ENCODE peak calls at places on chromosomes 1 and 21, in four cellular contexts. P is neuronal stem cell, K is H1, E is trophoblast cell. Z is an unnamed sample.

GRCh38 chr1:27966402-27967105 is 6.8 kb downstream of the XKR8 start:
- DNase-seq in P (no peak), K (no peak), E (peak), Z (no peak)

GRCh38 chr1:56908619-56909340 is 54.2 kb downstream of the C8A start:
- DNase-seq in P (no peak), K (no peak), E (no peak), Z (no peak)

GRCh38 chr1:31143455-31143854 is 77.9 kb upstream of the PUM1 start:
- DNase-seq in P (no peak), K (no peak), E (no peak), Z (no peak)

GRCh38 chr1:102098081-102098480 is 101.4 kb upstream of the OLFM3 start:
- DNase-seq in P (no peak), K (no peak), E (peak), Z (no peak)

GRCh38 chr1:100721502-100722205 is 2.1 kb downstream of the VCAM1 start:
- DNase-seq in P (no peak), K (no peak), E (peak), Z (peak)

GRCh38 chr1:32393832-32394140 is 455 bp downstream of the BSDC1 start:
- DNase-seq in P (no peak), K (no peak), E (peak), Z (no peak)

GRCh38 chr1:116325922-116326321 is 47.1 kb upstream of the ATP1A1 start:
- DNase-seq in P (no peak), K (no peak), E (no peak), Z (no peak)

GRCh38 chr1:97457446-97458089 is 463.3 kb downstream of the DPYD start:
- DNase-seq in P (no peak), K (no peak), E (no peak), Z (no peak)

GRCh38 chr1:210332719-210333398 is 4.2 kb downstream of the HHAT start:
- DNase-seq in P (no peak), K (no peak), E (no peak), Z (no peak)

GRCh38 chr1:10251325-10252103 is 41.1 kb downstream of the KIF1B start:
- DNase-seq in P (no peak), K (no peak), E (no peak), Z (peak)

GRCh38 chr1:209590405-209590804 is 6.9 kb downstream of the CAMK1G start:
- DNase-seq in P (no peak), K (peak), E (no peak), Z (peak)

GRCh38 chr1:162230096-162230495 is 146.6 kb downstream of the SPATA46 start:
- DNase-seq in P (no peak), K (peak), E (no peak), Z (no peak)

GRCh38 chr1:34899471-34899870 is 30.0 kb downstream of the DLGAP3 start:
- DNase-seq in P (no peak), K (no peak), E (no peak), Z (no peak)

GRCh38 chr21:42314616-42315295 is 453 bp downstream of the TFF3 start:
- DNase-seq in P (no peak), K (no peak), E (no peak), Z (no peak)
- H3K4me3 ChIP-seq in P (no peak), K (no peak), E (no peak), Z (no peak)

DNA sequence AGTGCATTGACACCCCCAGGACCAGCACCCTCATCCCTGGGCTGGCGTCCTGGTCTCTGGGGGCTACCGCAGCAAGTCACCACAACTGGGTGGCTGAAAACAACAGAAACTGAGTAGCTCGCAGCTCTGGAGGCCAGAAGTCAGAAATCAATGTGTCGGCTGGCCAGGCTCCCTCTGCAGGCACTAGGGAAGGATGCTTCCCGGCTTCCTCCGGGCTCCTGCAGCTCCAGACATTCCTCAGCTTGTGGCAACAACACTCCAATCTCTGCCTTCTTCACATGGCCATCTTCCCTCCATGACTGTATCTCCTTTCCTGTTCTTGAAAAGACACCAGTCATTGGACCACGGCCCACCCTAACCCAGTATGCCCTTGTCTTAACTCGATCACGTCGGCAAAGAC is 224.2 kb downstream of the NPHP4 start:
- DNase-seq in P (no peak), K (no peak), E (no peak), Z (no peak)
- H2BK12ac ChIP-seq in P (no peak), K (peak), E (no peak), Z (no peak)

DNA sequence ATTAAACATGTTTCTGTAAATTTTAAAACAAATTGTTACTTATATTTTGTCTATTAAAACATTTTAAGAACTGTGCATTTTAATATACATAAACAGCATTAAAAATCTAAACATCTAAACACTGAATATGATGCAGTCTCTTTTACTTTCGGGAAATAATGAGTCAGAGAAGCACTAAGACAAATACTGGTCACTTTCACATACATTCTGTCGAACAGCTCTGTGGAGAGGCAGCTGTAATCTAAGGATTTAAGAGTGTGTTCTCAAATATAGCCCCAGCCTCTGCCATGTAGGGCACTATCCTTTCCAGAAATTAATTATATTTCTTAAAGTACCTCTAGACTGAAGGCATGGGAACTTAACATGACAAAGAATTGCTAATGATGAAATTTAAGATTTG is 89.6 kb upstream of the PTGFR start:
- DNase-seq in P (no peak), K (no peak), E (no peak), Z (no peak)
- H3K4me3 ChIP-seq in P (no peak), K (no peak), E (no peak), Z (no peak)

DNA sequence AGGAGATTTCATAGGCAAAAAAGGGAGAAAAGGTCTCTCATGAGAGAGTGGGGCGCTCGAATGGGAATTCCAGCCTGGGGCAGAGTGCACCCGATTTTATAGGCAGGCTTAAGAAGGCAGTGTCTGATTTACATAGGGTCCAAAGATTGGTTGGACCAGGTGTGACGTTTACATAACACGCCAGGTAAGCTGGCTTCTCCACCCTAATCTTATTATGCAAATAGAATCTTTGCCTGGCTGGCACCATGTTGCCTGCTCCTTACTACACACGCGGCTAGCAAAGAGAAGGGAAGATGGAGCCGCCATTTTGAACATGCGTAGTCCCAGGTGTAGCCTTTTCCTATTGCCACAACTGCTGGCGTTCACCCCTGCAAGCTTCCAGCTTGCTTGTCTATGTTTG is 103.7 kb downstream of the SLC16A1 start:
- DNase-seq in P (no peak), K (no peak), E (peak), Z (no peak)
- H2BK12ac ChIP-seq in P (no peak), K (no peak), E (peak), Z (no peak)

GRCh38 chr1:2983319-2983705 is 38.0 kb upstream of the ACTRT2 start:
- DNase-seq in P (no peak), K (no peak), E (no peak), Z (no peak)
- H3K4me3 ChIP-seq in P (no peak), K (no peak), E (no peak), Z (no peak)

DNA sequence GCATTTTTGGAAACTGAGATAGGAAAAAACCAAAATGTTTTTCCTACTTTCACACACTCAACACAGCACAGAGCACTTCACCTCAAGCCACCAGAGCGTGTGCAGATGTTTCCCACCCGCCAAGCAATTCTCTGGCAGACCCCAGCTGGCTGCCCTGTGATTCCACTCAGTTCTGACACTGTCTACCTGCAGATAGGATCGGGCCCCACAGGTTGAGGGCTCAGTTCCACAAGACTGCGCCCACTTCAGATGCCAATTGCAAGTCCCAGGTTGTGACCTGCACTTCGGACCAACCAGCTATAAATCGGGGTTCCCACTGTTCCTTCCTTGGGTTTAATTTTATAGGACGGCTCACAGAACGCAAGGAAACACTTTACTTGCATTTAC is 9.9 kb downstream of the KIAA1614 start:
- DNase-seq in P (no peak), K (no peak), E (no peak), Z (no peak)
- H2BK12ac ChIP-seq in P (peak), K (peak), E (peak), Z (no peak)

DNA sequence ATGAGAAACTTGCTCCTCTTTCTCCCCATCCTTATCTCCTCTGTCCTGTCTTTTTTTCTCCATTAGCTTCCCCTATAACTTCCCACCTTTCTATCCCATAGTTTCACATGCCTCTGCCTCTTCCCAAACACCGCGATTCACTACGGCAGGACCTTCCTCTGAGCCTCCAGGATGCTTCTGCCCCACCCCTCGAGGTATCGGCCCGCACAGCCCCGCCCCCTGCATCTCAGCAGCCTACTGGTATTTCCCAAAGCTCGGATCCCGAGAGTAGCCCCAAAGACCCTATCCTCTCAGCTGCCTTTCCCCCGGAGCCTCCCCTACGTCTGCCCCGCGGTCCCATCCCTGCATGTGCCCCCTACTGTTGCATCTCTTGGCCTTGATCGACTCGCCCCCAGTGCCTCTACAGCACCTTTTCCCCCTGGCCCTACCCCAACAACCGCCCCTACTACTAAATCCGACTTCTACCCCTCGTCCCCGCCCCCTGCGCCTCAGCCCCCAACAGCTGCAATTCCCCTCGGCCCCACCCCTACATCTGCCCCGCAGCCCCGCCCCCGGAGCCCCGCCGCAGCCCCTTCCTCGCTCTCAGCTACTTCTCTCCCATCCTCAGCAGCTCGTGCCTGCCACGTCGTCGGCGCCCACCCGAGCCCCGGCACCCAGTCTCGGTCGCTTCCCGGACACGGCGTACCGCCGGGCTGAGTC is 494 bp downstream of the PIAS3 start:
- DNase-seq in P (peak), K (peak), E (peak), Z (peak)
- H3K4me3 ChIP-seq in P (peak), K (peak), E (peak), Z (peak)

DNA sequence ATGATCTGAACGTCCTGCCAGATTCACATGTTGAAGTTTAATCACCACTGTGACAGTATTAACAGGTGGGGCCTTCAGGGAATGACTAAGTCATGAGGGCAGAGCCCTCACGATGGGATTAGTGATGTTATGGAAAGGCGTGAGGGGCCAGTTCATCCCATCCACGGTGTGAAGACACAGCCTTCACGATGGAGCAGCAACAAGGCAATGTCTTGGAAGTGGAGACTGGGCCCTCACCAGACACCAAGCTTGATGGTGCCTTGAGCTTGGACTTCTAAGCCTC is 6.4 kb upstream of the CPLANE2 start:
- DNase-seq in P (no peak), K (no peak), E (no peak), Z (no peak)
- H2BK12ac ChIP-seq in P (no peak), K (no peak), E (no peak), Z (no peak)

DNA sequence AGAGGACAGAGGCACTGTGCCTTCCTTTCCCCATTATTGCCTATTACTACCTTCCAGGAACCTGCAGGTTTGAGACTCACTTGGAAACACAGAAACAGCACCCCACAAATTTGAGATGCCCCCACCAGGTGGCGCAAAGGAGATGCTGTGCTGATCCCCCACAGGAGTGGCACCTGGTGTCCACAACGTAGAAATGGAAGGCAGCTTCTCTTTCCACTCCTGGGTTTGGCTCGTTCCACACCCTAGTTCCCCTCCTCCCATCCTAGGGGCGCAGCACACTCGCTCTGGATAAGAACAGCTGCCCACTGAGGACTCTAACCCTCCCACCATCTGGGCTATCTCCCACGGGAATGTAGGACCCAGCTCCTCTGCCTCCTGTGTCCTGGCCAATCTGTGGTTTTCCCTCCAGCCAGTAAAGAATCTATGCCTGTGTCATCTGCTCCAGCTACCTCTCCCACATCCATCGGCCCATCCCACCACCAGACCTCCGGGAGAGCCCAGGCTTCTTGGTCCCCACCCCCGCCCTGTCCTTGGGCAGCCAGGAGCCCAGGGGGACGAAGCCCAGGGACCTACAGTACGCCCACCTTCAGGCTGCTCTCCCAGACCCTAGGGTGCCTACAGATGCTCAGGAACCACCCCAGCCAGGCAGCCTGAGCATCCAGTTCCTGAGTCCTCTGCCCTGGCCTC is 663 bp downstream of the THBS3 start:
- DNase-seq in P (peak), K (peak), E (peak), Z (peak)
- H3K4me3 ChIP-seq in P (peak), K (peak), E (peak), Z (peak)

GRCh38 chr1:36387141-36387949 is 1.6 kb upstream of the STK40 start:
- DNase-seq in P (peak), K (no peak), E (peak), Z (peak)

GRCh38 chr1:36383240-36383639 is 2.5 kb downstream of the STK40 start:
- DNase-seq in P (no peak), K (no peak), E (no peak), Z (no peak)

GRCh38 chr1:36385410-36386261 is at the start of gene STK40:
- DNase-seq in P (peak), K (peak), E (peak), Z (peak)

GRCh38 chr1:36384542-36385409 is 948 bp downstream of the STK40 start:
- DNase-seq in P (no peak), K (no peak), E (peak), Z (peak)

DNA sequence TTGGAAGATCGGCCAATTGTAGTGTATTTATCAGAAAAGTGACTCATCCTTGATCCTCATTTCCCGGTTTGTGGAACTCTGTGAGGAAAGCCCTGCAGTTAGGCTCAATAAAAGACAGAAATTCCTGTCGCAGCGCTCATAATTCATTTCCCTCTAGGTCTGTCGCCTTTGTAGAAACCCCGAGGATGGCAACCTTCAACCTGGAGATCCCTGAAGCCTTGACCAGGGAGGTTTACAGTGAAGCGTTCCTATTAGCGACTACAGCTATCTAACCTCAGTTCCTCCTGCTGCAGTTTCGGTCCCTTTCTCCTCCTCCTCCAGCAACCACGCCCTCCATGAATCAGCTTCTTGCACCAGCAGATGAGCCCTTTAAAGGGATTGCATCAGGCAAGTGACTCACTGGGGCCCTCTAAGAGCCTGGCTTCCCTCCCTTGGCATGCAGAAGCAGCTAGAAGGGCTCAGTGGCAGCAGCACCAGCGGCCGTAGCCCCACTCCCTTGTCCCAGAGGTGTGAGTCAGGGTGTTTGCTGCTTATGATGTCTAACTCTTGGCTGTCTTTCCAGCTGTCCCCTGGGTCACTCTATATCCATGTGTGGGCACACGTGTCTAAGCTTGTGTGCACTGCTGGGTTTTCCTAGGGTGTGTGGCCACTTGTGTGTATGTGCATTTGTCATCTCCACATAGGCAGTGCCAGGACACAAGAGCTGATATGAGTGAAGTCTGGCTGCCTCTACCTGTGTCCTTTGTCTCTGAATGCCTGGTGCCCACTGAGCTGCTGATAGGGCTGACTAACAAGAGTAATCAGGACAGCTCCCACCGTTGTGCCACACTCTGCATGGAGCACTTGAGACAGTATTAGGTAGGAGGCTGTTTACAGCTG is 777 bp upstream of the STK40 start:
- DNase-seq in P (peak), K (peak), E (peak), Z (peak)
- H2BK12ac ChIP-seq in P (no peak), K (peak), E (peak), Z (peak)

Z was measured in mesenchymal stem cell.